ENCODE peak calls at places on chromosomes 5 and 9, in ten cellular contexts. T, M, F, U, C, B, I, P, W and G are unnamed samples.

GRCh38 chr5:114449836-114450515 is 88.1 kb downstream of the KCNN2 start:
- DNase-seq in T (no peak), M (peak; percentile 83), F (peak; percentile 61), U (peak; percentile 59), C (peak; percentile 40), B (peak; percentile 57), I (peak; percentile 63), P (peak; percentile 74), W (no peak), G (peak; percentile 79)

GRCh38 chr9:117782931-117783788 is 79.0 kb downstream of the TLR4 start:
- DNase-seq in T (no peak), M (peak; percentile 85), F (peak; percentile 63), U (peak; percentile 49), C (peak; percentile 68), B (peak; percentile 25), I (peak; percentile 82), P (peak; percentile 62), W (peak; percentile 28), G (peak; percentile 77)

GRCh38 chr5:111389390-111390082 is 122.8 kb downstream of the STARD4 start:
- DNase-seq in T (peak; percentile 51), M (no peak), F (no peak), U (no peak), C (peak; percentile 78), B (no peak), I (peak; percentile 56), P (no peak), W (no peak), G (no peak)

GRCh38 chr5:112822456-112822855 is 38.6 kb upstream of the SRP19 start:
- DNase-seq in T (peak; percentile 29), M (no peak), F (no peak), U (no peak), C (no peak), B (no peak), I (no peak), P (no peak), W (no peak), G (no peak)

GRCh38 chr5:180785794-180786221 is 16.8 kb downstream of the MGAT1 start:
- DNase-seq in T (no peak), M (no peak), F (peak; percentile 59), U (peak; percentile 38), C (peak; percentile 71), B (no peak), I (peak; percentile 28), P (peak; percentile 47), W (no peak), G (peak; percentile 72)

GRCh38 chr9:87498046-87498815 is 564 bp downstream of the DAPK1 start:
- DNase-seq in T (no peak), M (peak; percentile 75), F (peak; percentile 70), U (peak; percentile 73), C (peak; percentile 8), B (peak; percentile 69), I (no peak), P (peak; percentile 74), W (no peak), G (peak; percentile 81)

GRCh38 chr9:87389936-87390335 is 107.7 kb upstream of the DAPK1 start:
- DNase-seq in T (no peak), M (no peak), F (no peak), U (no peak), C (no peak), B (no peak), I (no peak), P (no peak), W (no peak), G (no peak)

GRCh38 chr5:77876862-77877502 is 100.8 kb upstream of the TBCA start:
- DNase-seq in T (no peak), M (no peak), F (no peak), U (no peak), C (no peak), B (no peak), I (no peak), P (no peak), W (no peak), G (no peak)

GRCh38 chr9:120289990-120290925 is 289.7 kb downstream of the CDK5RAP2 start:
- DNase-seq in T (no peak), M (no peak), F (no peak), U (no peak), C (peak; percentile 54), B (no peak), I (no peak), P (no peak), W (no peak), G (no peak)

GRCh38 chr5:55440188-55440646 is 94.5 kb downstream of the PLPP1 start:
- DNase-seq in T (no peak), M (no peak), F (no peak), U (no peak), C (peak; percentile 83), B (no peak), I (peak; percentile 68), P (no peak), W (no peak), G (no peak)

GRCh38 chr9:23826120-23826629 is at the start of gene ELAVL2:
- DNase-seq in T (peak; percentile 64), M (peak; percentile 98), F (peak; percentile 83), U (peak; percentile 82), C (peak; percentile 89), B (peak; percentile 87), I (peak; percentile 35), P (peak; percentile 97), W (no peak), G (peak; percentile 96)

GRCh38 chr5:10699987-10700386 is 61.0 kb downstream of the DAP start:
- DNase-seq in T (no peak), M (no peak), F (no peak), U (no peak), C (no peak), B (no peak), I (no peak), P (no peak), W (no peak), G (no peak)

DNA sequence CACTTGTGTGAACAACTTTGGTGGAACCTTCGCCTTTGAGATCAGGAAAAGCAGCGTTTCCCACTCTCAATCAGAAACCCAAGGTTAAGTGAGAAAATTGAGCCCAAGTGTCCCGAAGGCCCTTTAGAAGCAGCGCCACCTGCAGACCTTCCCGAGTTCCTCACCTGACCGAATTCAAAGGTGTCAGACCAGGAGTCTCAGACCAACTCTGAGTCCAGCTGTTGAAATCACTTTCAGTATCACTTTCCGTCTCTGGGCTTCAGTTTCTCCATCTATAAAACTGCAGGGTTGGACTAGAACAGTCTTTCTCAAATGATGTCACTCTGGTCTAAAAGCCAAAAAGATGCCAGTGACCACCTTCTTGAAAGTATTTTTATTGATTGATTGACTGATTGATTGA is 31.7 kb upstream of the GRHPR start:
- DNase-seq in T (no peak), M (no peak), F (no peak), U (peak; percentile 66), C (no peak), B (no peak), I (no peak), P (peak; percentile 43), W (no peak), G (no peak)
- TF ChIP-seq CTCF in T (no peak), M (no peak), F (peak; percentile 31), U (peak; percentile 11), C (peak; percentile 26), B (peak; percentile 22), I (peak; percentile 59), P (peak; percentile 23), W (peak; percentile 18), G (peak; percentile 52)

DNA sequence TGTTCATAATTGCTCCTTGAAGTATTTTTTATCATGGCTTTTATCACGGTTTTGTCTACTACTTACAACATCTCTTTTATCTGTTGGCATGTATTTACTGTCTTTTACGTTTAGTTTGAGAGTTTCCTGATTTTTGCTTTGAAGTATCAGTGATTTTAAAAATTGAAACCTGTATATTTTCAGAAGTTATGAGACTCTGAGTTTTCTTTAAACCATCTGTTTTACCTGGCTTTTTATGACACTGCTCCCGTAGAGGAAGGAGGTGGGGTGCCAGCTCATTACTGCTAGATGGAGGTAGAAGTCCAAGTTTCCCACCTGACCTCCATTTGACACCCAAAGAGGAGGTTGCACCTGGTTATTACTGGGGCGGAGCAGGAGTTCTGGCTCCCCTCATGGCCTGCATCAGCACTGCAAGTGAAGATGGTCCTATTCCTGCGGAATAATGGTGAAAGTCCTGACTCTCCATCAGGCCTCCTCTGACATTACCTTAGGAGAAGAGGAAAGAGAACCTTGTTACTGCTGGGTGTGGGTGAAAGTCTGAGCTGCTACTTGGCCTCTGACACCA is 10.0 kb upstream of the ZNF131 start:
- DNase-seq in T (no peak), M (peak; percentile 22), F (no peak), U (no peak), C (no peak), B (peak; percentile 11), I (no peak), P (peak; percentile 18), W (no peak), G (no peak)
- TF ChIP-seq CTCF in T (peak; percentile 17), M (peak; percentile 36), F (no peak), U (no peak), C (peak; percentile 26), B (no peak), I (peak; percentile 70), P (peak; percentile 52), W (peak; percentile 19), G (peak; percentile 59)

GRCh38 chr9:114372971-114373591 is 14.7 kb downstream of the AKNA start:
- DNase-seq in T (no peak), M (no peak), F (peak; percentile 88), U (peak; percentile 58), C (no peak), B (no peak), I (no peak), P (peak; percentile 59), W (peak; percentile 70), G (no peak)

GRCh38 chr9:114370985-114371335 is 16.8 kb downstream of the AKNA start:
- DNase-seq in T (no peak), M (no peak), F (no peak), U (no peak), C (no peak), B (no peak), I (no peak), P (no peak), W (no peak), G (no peak)

GRCh38 chr9:114370251-114370984 is 17.4 kb downstream of the AKNA start:
- DNase-seq in T (no peak), M (peak; percentile 49), F (no peak), U (no peak), C (no peak), B (no peak), I (no peak), P (no peak), W (no peak), G (no peak)

GRCh38 chr9:114371343-114371985 is 16.3 kb downstream of the AKNA start:
- DNase-seq in T (no peak), M (no peak), F (no peak), U (no peak), C (no peak), B (no peak), I (no peak), P (no peak), W (no peak), G (no peak)

GRCh38 chr9:114371986-114372917 is 15.5 kb downstream of the AKNA start:
- DNase-seq in T (no peak), M (no peak), F (peak; percentile 69), U (no peak), C (peak; percentile 74), B (no peak), I (no peak), P (no peak), W (no peak), G (no peak)
- TF ChIP-seq CTCF in T (no peak), M (no peak), F (no peak), U (no peak), C (no peak), B (no peak), I (no peak), P (no peak), W (no peak), G (no peak)

DNA sequence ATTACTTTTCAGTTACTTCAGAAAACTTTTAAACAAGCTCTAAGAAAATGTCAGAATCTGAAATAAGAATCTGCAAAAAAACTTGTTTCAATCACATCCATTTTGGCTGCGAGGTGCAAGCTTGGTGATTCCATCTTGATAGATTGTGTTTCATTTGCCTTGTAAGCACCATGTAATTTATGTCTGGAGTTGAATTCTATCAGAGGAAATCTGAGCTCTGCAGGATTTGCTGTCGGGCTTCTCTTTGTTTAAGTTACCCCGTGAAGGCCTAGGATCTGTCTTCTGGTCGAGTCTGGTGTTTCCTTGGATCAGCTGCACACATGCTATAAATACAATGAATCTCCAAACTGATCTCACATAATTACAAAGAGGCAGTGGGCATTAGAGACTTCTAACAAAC is 40.4 kb upstream of the MAN2A1 start:
- DNase-seq in T (no peak), M (no peak), F (no peak), U (no peak), C (no peak), B (no peak), I (no peak), P (no peak), W (no peak), G (no peak)
- TF ChIP-seq CTCF in T (no peak), M (no peak), F (no peak), U (no peak), C (no peak), B (no peak), I (no peak), P (no peak), W (no peak), G (no peak)